ENCODE peak calls at places on chromosome 19, in five cellular contexts. N is mesendoderm, O is GM12878, R is H9, H is mammary epithelial cell. P is an unnamed sample.

GRCh38 chr19:53813996-53814395 is 10.1 kb downstream of the NLRP12 start:
- DNase-seq in N (no peak), O (no peak), R (no peak), H (peak; percentile 40), P (no peak)

GRCh38 chr19:1146418-1146711 is 27.7 kb downstream of the SBNO2 start:
- DNase-seq in N (no peak), O (no peak), R (no peak), H (no peak), P (no peak)

GRCh38 chr19:56377105-56377924 is 16.0 kb downstream of the ZNF582 start:
- DNase-seq in N (peak; percentile 64), O (no peak), R (no peak), H (no peak), P (no peak)

GRCh38 chr19:42069619-42070293 is at the start of gene GRIK5:
- DNase-seq in N (peak; percentile 60), O (no peak), R (peak; percentile 56), H (no peak), P (no peak)

GRCh38 chr19:19568802-19569756 is 31.0 kb downstream of the CILP2 start:
- DNase-seq in N (no peak), O (no peak), R (no peak), H (peak; percentile 34), P (no peak)

GRCh38 chr19:47819841-47820244 is 1.9 kb upstream of the CRX start:
- DNase-seq in N (peak; percentile 92), O (no peak), R (peak; percentile 64), H (no peak), P (no peak)

GRCh38 chr19:53432088-53432661 is 391 bp downstream of the ZNF761 start:
- DNase-seq in N (peak; percentile 34), O (no peak), R (no peak), H (peak; percentile 33), P (no peak)

GRCh38 chr19:17479325-17479791 is 9.0 kb downstream of the SLC27A1 start:
- DNase-seq in N (no peak), O (no peak), R (no peak), H (peak; percentile 55), P (no peak)

GRCh38 chr19:50723069-50723468 is at the start of gene CLEC11A:
- DNase-seq in N (peak; percentile 58), O (no peak), R (no peak), H (no peak), P (no peak)

GRCh38 chr19:53868892-53869804 is 1.5 kb downstream of the MYADM start:
- DNase-seq in N (peak; percentile 96), O (no peak), R (peak; percentile 89), H (peak; percentile 81), P (peak; percentile 61)

GRCh38 chr19:435707-436412 is 25.0 kb downstream of the SHC2 start:
- DNase-seq in N (no peak), O (no peak), R (no peak), H (no peak), P (no peak)

GRCh38 chr19:18784786-18785120 is 6.4 kb downstream of the COMP start:
- DNase-seq in N (no peak), O (no peak), R (no peak), H (no peak), P (no peak)

GRCh38 chr19:3049089-3049488 is 13.2 kb downstream of the TLE5 start:
- DNase-seq in N (no peak), O (no peak), R (no peak), H (no peak), P (no peak)

GRCh38 chr19:3046621-3047306 is 15.5 kb downstream of the TLE5 start:
- DNase-seq in N (peak; percentile 79), O (no peak), R (peak; percentile 74), H (no peak), P (no peak)

GRCh38 chr19:3045885-3046603 is 16.3 kb downstream of the TLE5 start:
- DNase-seq in N (peak; percentile 67), O (no peak), R (peak; percentile 73), H (no peak), P (no peak)

GRCh38 chr19:3047307-3048189 is 14.7 kb downstream of the TLE5 start:
- DNase-seq in N (peak; percentile 94), O (no peak), R (peak; percentile 85), H (peak; percentile 42), P (peak; percentile 63)

GRCh38 chr19:3048190-3048533 is 14.1 kb downstream of the TLE5 start:
- DNase-seq in N (no peak), O (no peak), R (no peak), H (no peak), P (no peak)
- H3K79me2 ChIP-seq in N (no peaks in the 10 kb centered on the region), O (no peaks in the 10 kb centered on the region), R (no peaks in the 10 kb centered on the region), H (no peaks in the 10 kb centered on the region), P (no peaks in the 10 kb centered on the region)

GRCh38 chr19:38869160-38869835 is 8.8 kb downstream of the RINL start:
- DNase-seq in N (peak; percentile 11), O (no peak), R (peak; percentile 46), H (no peak), P (no peak)

GRCh38 chr19:38870612-38871011 is 7.5 kb downstream of the RINL start:
- DNase-seq in N (no peak), O (no peak), R (no peak), H (no peak), P (no peak)

GRCh38 chr19:38868551-38868950 is 9.5 kb downstream of the RINL start:
- DNase-seq in N (peak; percentile 21), O (no peak), R (no peak), H (no peak), P (no peak)

GRCh38 chr19:38867176-38867780 is 10.8 kb downstream of the RINL start:
- DNase-seq in N (no peak), O (no peak), R (no peak), H (no peak), P (no peak)

DNA sequence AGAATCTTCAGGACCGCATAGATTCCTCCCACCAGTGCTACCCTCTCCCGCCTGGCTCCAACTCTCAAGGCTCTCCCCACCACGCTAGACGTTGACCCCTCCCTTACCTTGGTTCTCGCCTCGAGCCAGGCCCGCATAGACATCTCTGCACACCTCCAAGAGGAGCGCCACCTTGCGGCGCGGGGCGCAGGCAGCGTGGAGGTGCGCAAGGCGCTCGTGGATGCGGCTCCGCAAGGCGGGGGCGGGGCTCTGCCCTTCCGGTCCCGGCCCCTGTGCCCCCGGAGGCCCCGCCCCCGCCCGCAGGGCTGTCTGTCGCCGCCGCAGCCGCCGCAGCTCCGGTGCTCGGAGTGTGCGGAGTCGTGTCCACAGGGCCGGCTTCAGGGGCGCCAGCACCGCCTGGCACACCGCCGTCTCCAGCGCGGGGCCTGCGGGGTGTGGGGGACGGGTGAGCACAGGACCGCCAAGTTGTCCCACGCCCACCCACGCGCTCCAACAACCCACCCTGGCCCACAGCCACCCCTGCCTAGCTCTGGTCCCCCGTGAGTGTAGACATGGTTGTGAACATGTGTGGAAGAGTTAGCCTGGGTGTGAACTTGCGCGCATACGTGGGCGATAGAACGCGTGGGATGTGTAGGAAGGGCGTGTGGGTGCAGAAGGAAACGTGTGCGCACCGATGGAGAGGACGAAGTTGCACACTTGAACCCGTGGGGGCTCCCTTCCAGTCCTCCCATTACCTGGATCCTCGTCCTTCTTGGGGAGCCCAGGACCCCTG is 8.1 kb downstream of the RINL start:
- DNase-seq in N (peak; percentile 90), O (no peak), R (peak; percentile 84), H (peak; percentile 46), P (no peak)
- H3K79me2 ChIP-seq in N (no peaks in the 10 kb centered on the region), O (no peaks in the 10 kb centered on the region), R (no peaks in the 10 kb centered on the region), H (no peaks in the 10 kb centered on the region), P (no peaks in the 10 kb centered on the region)

DNA sequence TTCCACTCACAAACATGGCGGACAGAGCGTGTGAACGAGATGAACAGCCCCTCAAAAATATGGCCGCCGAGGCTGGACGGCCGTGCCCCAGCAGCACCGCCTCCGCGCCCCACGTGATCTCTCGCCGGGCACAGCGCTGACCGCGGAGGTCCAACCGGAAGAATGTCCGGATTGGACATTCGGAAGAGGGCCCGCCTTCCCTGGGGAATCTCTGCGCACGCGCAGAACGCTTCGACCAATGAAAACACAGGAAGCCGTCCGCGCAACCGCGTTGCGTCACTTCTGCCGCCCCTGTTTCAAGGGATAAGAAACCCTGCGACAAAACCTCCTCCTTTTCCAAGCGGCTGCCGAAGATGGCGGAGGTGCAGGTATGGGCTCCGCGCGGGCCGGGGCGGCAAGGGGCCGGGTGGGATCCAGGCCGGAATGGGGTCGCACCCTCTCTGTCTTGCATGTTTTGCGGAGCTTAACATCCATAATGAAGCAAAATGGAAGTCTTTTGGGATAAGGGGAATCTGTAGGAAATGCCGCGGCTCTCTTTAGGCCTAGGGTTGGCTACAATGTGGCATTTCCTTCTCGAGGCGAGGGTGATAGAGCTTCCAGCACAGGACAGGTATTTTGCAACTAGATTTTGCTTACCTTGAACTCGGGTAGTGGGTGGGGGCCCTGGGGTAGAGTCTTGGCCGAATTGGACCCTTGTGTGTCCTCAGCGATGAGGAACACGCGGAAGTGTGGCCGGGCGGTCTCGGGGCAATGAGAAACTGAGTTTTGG is at the start of gene RPL13A:
- DNase-seq in N (peak; percentile 100), O (peak; percentile 98), R (peak; percentile 100), H (peak; percentile 98), P (peak; percentile 99)
- H3K79me2 ChIP-seq in N (peaks cover 34% of the 10 kb centered on the region), O (peaks cover 41% of the 10 kb centered on the region), R (peaks cover 18% of the 10 kb centered on the region), H (peaks cover 41% of the 10 kb centered on the region), P (peaks cover 43% of the 10 kb centered on the region)

DNA sequence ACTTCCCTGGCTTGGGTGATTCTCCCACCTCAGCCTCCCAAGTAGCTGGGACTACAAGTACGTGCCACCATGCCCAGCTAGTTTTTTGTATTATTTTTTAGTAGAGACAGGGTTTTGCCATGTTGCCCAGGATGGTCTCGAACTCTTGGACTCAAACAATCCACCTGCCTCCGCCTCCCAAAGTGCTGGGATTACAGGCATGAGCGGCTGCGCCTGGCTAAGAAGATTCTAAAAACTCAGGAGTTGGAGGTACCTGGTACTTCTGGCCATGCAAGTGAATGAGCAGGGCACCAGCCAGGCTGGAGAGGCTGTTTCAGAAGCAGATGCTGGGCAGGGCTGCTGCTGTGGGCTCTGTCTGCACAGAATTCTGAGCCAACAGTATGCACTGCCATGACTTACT is 6.1 kb downstream of the MZF1 start:
- DNase-seq in N (no peak), O (no peak), R (no peak), H (no peak), P (no peak)
- H3K79me2 ChIP-seq in N (no peaks in the 10 kb centered on the region), O (no peaks in the 10 kb centered on the region), R (no peaks in the 10 kb centered on the region), H (peaks cover 19% of the 10 kb centered on the region), P (peaks cover 3% of the 10 kb centered on the region)

GRCh38 chr19:4830768-4831265 is 695 bp downstream of the TICAM1 start:
- DNase-seq in N (no peak), O (no peak), R (no peak), H (no peak), P (no peak)
- H3K79me2 ChIP-seq in N (no peaks in the 10 kb centered on the region), O (peaks cover 51% of the 10 kb centered on the region), R (no peaks in the 10 kb centered on the region), H (peaks cover 51% of the 10 kb centered on the region), P (peaks cover 62% of the 10 kb centered on the region)

P was measured in HCT116.